ENCODE peak calls at places on chromosomes 3 and 15, in eight cellular contexts. A is mesothelial cell of epicardium, X is body of pancreas, Q is neural crest cell, L is left lung, P is cardiac fibroblast, B is OCI-LY7, J is epithelial cell of proximal tubule. V is an unnamed sample.

GRCh38 chr3:34998905-34999304 is 640.4 kb upstream of the ARPP21 start:
- DNase-seq in J (no peak), B (no peak), P (peak), Q (no peak), X (no peak), A (no peak), L (no peak), V (no peak)

GRCh38 chr3:43286886-43287301 is 554 bp downstream of the SNRK start:
- DNase-seq in B (no peak), P (no peak), J (no peak), A (no peak), L (no peak), Q (peak), X (peak), V (peak)

GRCh38 chr15:68383161-68384074 is 48.5 kb downstream of the ITGA11 start:
- DNase-seq in L (no peak), X (peak), Q (peak), A (no peak), J (no peak), P (peak), B (peak), V (peak)

GRCh38 chr3:42762046-42762724 is 10.9 kb downstream of the CCDC13 start:
- DNase-seq in L (no peak), J (no peak), A (no peak), B (no peak), X (no peak), P (no peak), Q (no peak), V (peak)

GRCh38 chr3:106945435-106945834 is 431.8 kb upstream of the CCDC54 start:
- DNase-seq in L (no peak), P (peak), X (no peak), Q (no peak), B (no peak), J (no peak), A (no peak), V (peak)

GRCh38 chr3:183907911-183908331 is 23.2 kb upstream of the PARL start:
- DNase-seq in B (no peak), A (no peak), J (no peak), X (no peak), Q (no peak), P (no peak), L (no peak), V (no peak)

GRCh38 chr3:1987983-1988382 is 110.7 kb upstream of the CNTN4 start:
- DNase-seq in X (peak), B (no peak), J (no peak), Q (no peak), A (no peak), P (no peak), L (no peak), V (peak)

GRCh38 chr3:53161345-53161819 is 373 bp downstream of the PRKCD start:
- DNase-seq in L (peak), Q (no peak), J (no peak), P (peak), X (peak), B (peak), A (no peak), V (no peak)

GRCh38 chr3:172506094-172506493 is 17.1 kb downstream of the TNFSF10 start:
- DNase-seq in P (no peak), L (no peak), B (no peak), X (no peak), A (no peak), J (no peak), Q (no peak), V (peak)

GRCh38 chr15:52076889-52077781 is 35.4 kb downstream of the BCL2L10 start:
- DNase-seq in B (no peak), X (no peak), A (no peak), J (peak), L (no peak), P (peak), Q (no peak), V (peak)

GRCh38 chr3:39434574-39434973 is 28.1 kb downstream of the RPSA start:
- DNase-seq in X (no peak), A (no peak), Q (no peak), J (no peak), L (no peak), P (peak), B (no peak), V (peak)

GRCh38 chr3:127424766-127425504 is 137.1 kb upstream of the PRR20G start:
- DNase-seq in Q (no peak), P (no peak), A (no peak), L (no peak), J (no peak), X (no peak), B (no peak), V (no peak)

GRCh38 chr3:42369304-42369703 is 41.1 kb downstream of the LYZL4 start:
- DNase-seq in A (no peak), L (no peak), X (peak), J (no peak), P (no peak), B (no peak), Q (no peak), V (no peak)

GRCh38 chr3:112640333-112640863 is 545 bp downstream of the CCDC80 start:
- DNase-seq in X (no peak), J (peak), L (no peak), A (no peak), P (peak), Q (no peak), B (no peak), V (peak)

GRCh38 chr15:71448688-71449114 is 333.4 kb downstream of the THSD4 start:
- DNase-seq in J (no peak), B (peak), X (peak), A (no peak), P (peak), Q (peak), L (no peak), V (peak)

GRCh38 chr3:40858364-40859115 is 333.8 kb downstream of the ZNF621 start:
- DNase-seq in L (no peak), B (no peak), X (no peak), P (no peak), A (no peak), Q (no peak), J (no peak), V (no peak)

GRCh38 chr3:12541625-12542024 is 3.7 kb downstream of the MKRN2OS start:
- DNase-seq in P (peak), Q (no peak), J (no peak), A (no peak), L (no peak), B (peak), X (peak), V (no peak)

DNA sequence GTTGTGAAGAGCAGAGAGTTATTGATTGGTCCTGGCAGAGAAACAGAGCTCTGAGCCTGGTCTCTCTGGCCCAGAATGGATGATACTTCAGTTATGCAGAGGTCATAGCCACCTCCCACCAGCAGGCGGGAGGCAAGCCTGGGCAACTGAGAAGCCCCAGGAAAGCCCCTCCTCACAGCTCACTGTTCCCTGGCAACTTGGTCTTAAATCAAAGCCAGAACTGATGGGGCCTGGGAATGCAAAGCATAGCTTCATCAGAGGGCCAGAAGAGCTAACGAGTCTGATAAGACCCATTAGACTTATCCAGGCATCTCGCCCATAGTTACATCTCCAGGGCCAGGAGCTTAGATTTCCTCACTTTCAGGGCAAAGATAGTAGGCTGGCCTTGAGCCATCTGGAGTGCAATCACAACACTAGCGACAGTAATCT is 5.5 kb upstream of the COLQ start:
- DNase-seq in X (peak), Q (no peak), B (peak), J (no peak), L (no peak), P (no peak), A (no peak), V (peak)
- TF ChIP-seq CTCF in X (no peak), Q (peak), B (peak), J (no peak), L (peak), P (peak), A (peak), V (peak)

GRCh38 chr15:40441012-40441735 is 421 bp downstream of the BAHD1 start:
- DNase-seq in X (no peak), Q (peak), J (no peak), P (no peak), L (peak), A (no peak), B (peak), V (no peak)
- TF ChIP-seq CTCF in X (no peak), Q (no peak), J (no peak), P (no peak), L (no peak), A (no peak), B (peak), V (no peak)

GRCh38 chr3:71304684-71305083 is 278.8 kb downstream of the FOXP1 start:
- DNase-seq in Q (no peak), B (no peak), A (no peak), X (peak), L (no peak), J (no peak), P (peak), V (peak)
- TF ChIP-seq CTCF in Q (peak), B (peak), A (no peak), X (peak), L (peak), J (peak), P (peak), V (peak)

GRCh38 chr3:10883478-10884234 is 67.6 kb downstream of the SLC6A11 start:
- DNase-seq in P (peak), J (no peak), L (no peak), X (no peak), Q (peak), A (no peak), B (peak), V (peak)
- TF ChIP-seq CTCF in P (peak), J (peak), L (no peak), X (peak), Q (peak), A (peak), B (peak), V (peak)

GRCh38 chr3:188931531-188931930 is 240.2 kb upstream of the TPRG1 start:
- DNase-seq in Q (no peak), A (no peak), X (no peak), J (no peak), P (no peak), L (no peak), B (peak), V (no peak)

GRCh38 chr3:188926741-188927650 is 244.8 kb upstream of the TPRG1 start:
- DNase-seq in X (no peak), A (no peak), Q (no peak), L (no peak), P (no peak), J (no peak), B (no peak), V (no peak)

GRCh38 chr3:188926141-188926540 is 245.6 kb upstream of the TPRG1 start:
- DNase-seq in P (no peak), B (no peak), A (no peak), X (no peak), J (no peak), L (no peak), Q (no peak), V (peak)

GRCh38 chr3:188927971-188928370 is 243.8 kb upstream of the TPRG1 start:
- DNase-seq in X (no peak), A (no peak), B (no peak), Q (no peak), J (no peak), P (no peak), L (no peak), V (no peak)

DNA sequence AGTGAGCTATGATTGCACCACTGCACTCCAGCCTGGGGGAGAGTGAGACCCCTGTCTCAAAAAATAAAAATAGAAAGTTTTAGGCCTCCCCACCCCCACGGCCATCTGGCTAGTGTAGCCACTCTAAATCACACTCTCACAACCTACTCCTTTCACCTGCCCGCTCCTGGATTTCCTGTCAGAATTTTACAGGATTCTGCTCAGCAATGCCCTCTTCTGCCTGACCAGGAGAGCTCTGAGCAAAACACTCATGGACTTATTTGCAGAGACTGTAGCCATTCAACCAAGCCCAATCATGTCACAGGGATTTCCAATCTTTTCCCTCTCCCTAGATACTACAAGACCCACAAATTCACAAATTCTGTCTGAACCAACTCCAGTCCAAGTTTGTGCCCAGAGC is 242.6 kb upstream of the TPRG1 start:
- DNase-seq in B (no peak), P (peak), A (no peak), L (no peak), Q (no peak), X (peak), J (no peak), V (no peak)
- TF ChIP-seq CTCF in B (no peak), P (peak), A (no peak), L (no peak), Q (no peak), X (peak), J (peak), V (peak)

GRCh38 chr3:166187237-166187636 is 350.0 kb upstream of the BCHE start:
- DNase-seq in J (no peak), P (no peak), Q (no peak), A (no peak), L (no peak), B (no peak), X (no peak), V (no peak)
- TF ChIP-seq CTCF in J (no peak), P (no peak), Q (no peak), A (no peak), L (no peak), B (no peak), X (no peak), V (no peak)

GRCh38 chr15:44426975-44427755 is at the start of gene CTDSPL2:
- DNase-seq in A (peak), X (peak), B (peak), L (peak), J (peak), P (peak), Q (peak), V (peak)
- TF ChIP-seq CTCF in A (no peak), X (peak), B (no peak), L (no peak), J (peak), P (no peak), Q (peak), V (peak)

GRCh38 chr15:80418892-80419537 is 14.8 kb downstream of the ARNT2 start:
- DNase-seq in J (no peak), L (no peak), A (no peak), X (peak), B (peak), Q (peak), P (peak), V (peak)
- TF ChIP-seq CTCF in J (peak), L (peak), A (peak), X (peak), B (peak), Q (peak), P (peak), V (peak)

GRCh38 chr3:195094211-195094921 is 176.6 kb downstream of the XXYLT1 start:
- DNase-seq in B (peak), P (no peak), Q (no peak), A (no peak), L (no peak), J (no peak), X (no peak), V (no peak)
- TF ChIP-seq CTCF in B (no peak), P (no peak), Q (no peak), A (no peak), L (no peak), J (peak), X (no peak), V (no peak)